ENCODE peak calls at places on chromosome 3, in nine cellular contexts. V is lung microvascular endothelial cell; C is activated T-cell treated with anti-CD3 and anti-CD28 coated beads for 1 hour; T is AG20443; G is kidney; H is EL; Q is cardiac fibroblast; I is naive thymus-derived CD8-positive, alpha-beta T cell; O is mesothelial cell of epicardium. F is an unnamed sample.

GRCh38 chr3:8964436-8965370 is 1.4 kb upstream of the RAD18 start:
- DNase-seq in O (no peak), Q (peak), H (peak), C (no peak), I (no peak), T (peak), V (peak), G (no peak), F (no peak)

GRCh38 chr3:143957447-143957846 is 14.2 kb upstream of the DIPK2A start:
- DNase-seq in H (no peak), T (no peak), C (no peak), I (no peak), V (no peak), G (no peak), Q (no peak), O (no peak), F (no peak)

GRCh38 chr3:114374433-114374832 is 80.6 kb downstream of the TIGIT start:
- DNase-seq in I (no peak), H (no peak), T (no peak), C (no peak), Q (no peak), G (no peak), V (no peak), O (no peak), F (no peak)

GRCh38 chr3:66253790-66254620 is 33.2 kb downstream of the SLC25A26 start:
- DNase-seq in Q (peak), I (no peak), C (no peak), V (peak), T (peak), O (no peak), G (no peak), H (peak), F (no peak)

GRCh38 chr3:194314669-194315068 is 36.5 kb downstream of the CPN2 start:
- DNase-seq in O (no peak), Q (no peak), T (no peak), I (no peak), G (no peak), C (no peak), V (no peak), H (no peak), F (no peak)

GRCh38 chr3:10263549-10264363 is 15.5 kb downstream of the TATDN2 start:
- DNase-seq in Q (peak), I (peak), C (peak), V (peak), G (no peak), H (peak), O (peak), T (peak), F (no peak)

GRCh38 chr3:190983875-190984274 is 121.4 kb upstream of the GMNC start:
- DNase-seq in O (no peak), I (no peak), G (no peak), C (no peak), T (no peak), Q (no peak), V (no peak), H (no peak), F (no peak)

GRCh38 chr3:57006949-57007419 is 53.5 kb upstream of the SPATA12 start:
- DNase-seq in V (peak), H (peak), C (no peak), O (no peak), Q (peak), G (no peak), T (no peak), I (no peak), F (no peak)

GRCh38 chr3:175338775-175339535 is 479.8 kb downstream of the NAALADL2 start:
- DNase-seq in G (no peak), T (peak), I (no peak), O (no peak), Q (peak), V (no peak), C (no peak), H (peak), F (no peak)

GRCh38 chr3:181176610-181177009 is 187.1 kb upstream of the DNAJC19 start:
- DNase-seq in Q (peak), T (peak), H (peak), V (peak), G (no peak), O (peak), C (peak), I (no peak), F (no peak)

GRCh38 chr3:188788621-188789081 is 383.1 kb upstream of the TPRG1 start:
- DNase-seq in O (no peak), V (peak), I (peak), Q (peak), H (peak), T (peak), C (peak), G (no peak), F (no peak)

GRCh38 chr3:168722091-168722490 is 626.4 kb upstream of the GOLIM4 start:
- DNase-seq in V (no peak), O (no peak), C (no peak), H (no peak), Q (no peak), T (no peak), I (no peak), G (no peak), F (no peak)

GRCh38 chr3:156920399-156920798 is 94.2 kb downstream of the LEKR1 start:
- DNase-seq in O (no peak), T (no peak), H (no peak), C (no peak), V (no peak), I (no peak), Q (no peak), G (no peak), F (no peak)

GRCh38 chr3:13963137-13963886 is 83.4 kb upstream of the WNT7A start:
- DNase-seq in C (no peak), T (no peak), G (no peak), I (no peak), Q (no peak), H (no peak), V (no peak), O (no peak), F (no peak)

GRCh38 chr3:64011685-64012084 is 11.6 kb downstream of the PSMD6 start:
- DNase-seq in G (no peak), H (peak), I (no peak), C (no peak), V (peak), T (peak), O (no peak), Q (peak), F (no peak)

GRCh38 chr3:170044795-170045244 is 7.0 kb downstream of the GPR160 start:
- DNase-seq in I (no peak), G (no peak), O (no peak), Q (no peak), V (no peak), H (no peak), T (no peak), C (no peak), F (no peak)

GRCh38 chr3:131535131-131535530 is 32.4 kb upstream of the MRPL3 start:
- DNase-seq in G (no peak), O (no peak), Q (peak), H (peak), V (no peak), I (no peak), T (peak), C (no peak), F (no peak)

GRCh38 chr3:182965861-182966366 is 14.4 kb downstream of the DCUN1D1 start:
- DNase-seq in G (no peak), I (no peak), Q (no peak), V (no peak), O (no peak), H (no peak), T (no peak), C (no peak), F (no peak)

GRCh38 chr3:37694236-37694635 is 167.4 kb upstream of the CTDSPL start:
- DNase-seq in H (no peak), T (no peak), C (no peak), V (no peak), I (no peak), G (no peak), Q (no peak), O (peak), F (no peak)

GRCh38 chr3:72678892-72679291 is 169.4 kb downstream of the SHQ1 start:
- DNase-seq in I (no peak), Q (no peak), T (no peak), V (no peak), C (no peak), O (no peak), H (peak), G (no peak), F (no peak)

GRCh38 chr3:142315083-142315482 is 89.7 kb upstream of the GK5 start:
- DNase-seq in V (peak), O (no peak), H (peak), G (no peak), C (no peak), T (peak), Q (peak), I (no peak), F (no peak)